ENCODE peak calls at places on chromosome 21, in nine cellular contexts. I is OCI-LY7; D is endodermal cell; A is GM12878; C is PC-3; O is CD8-positive, alpha-beta T cell; X is lower lobe of right lung; V is NB4; L is HAP-1. N is an unnamed sample.

GRCh38 chr21:31879251-31879650 is 6.4 kb downstream of the HUNK start:
- DNase-seq in I (no peak), D (no peak), A (no peak), C (no peak), O (no peak), X (no peak), V (no peak), L (no peak), N (no peak)

GRCh38 chr21:15005391-15005790 is 59.4 kb downstream of the NRIP1 start:
- DNase-seq in I (no peak), D (peak), A (no peak), C (no peak), O (peak), X (no peak), V (no peak), L (peak), N (no peak)

GRCh38 chr21:32378956-32379355 is 13.9 kb downstream of the URB1 start:
- DNase-seq in I (no peak), D (no peak), A (no peak), C (no peak), O (no peak), X (no peak), V (no peak), L (no peak), N (no peak)

GRCh38 chr21:29145354-29145782 is 14.9 kb downstream of the MAP3K7CL start:
- DNase-seq in I (no peak), D (no peak), A (no peak), C (peak), O (no peak), X (no peak), V (no peak), L (no peak), N (peak)

GRCh38 chr21:31366825-31367224 is 22.8 kb upstream of the TIAM1 start:
- DNase-seq in I (no peak), D (no peak), A (no peak), C (peak), O (no peak), X (no peak), V (no peak), L (no peak), N (no peak)

GRCh38 chr21:40511976-40512375 is 335.0 kb downstream of the DSCAM start:
- DNase-seq in I (no peak), D (no peak), A (no peak), C (peak), O (no peak), X (no peak), V (no peak), L (no peak), N (no peak)

GRCh38 chr21:20720623-20721022 is 277.6 kb upstream of the NCAM2 start:
- DNase-seq in I (no peak), D (no peak), A (no peak), C (peak), O (no peak), X (no peak), V (no peak), L (no peak), N (no peak)

GRCh38 chr21:35428489-35428888 is 379.4 kb upstream of the RUNX1 start:
- DNase-seq in I (no peak), D (peak), A (no peak), C (no peak), O (peak), X (peak), V (no peak), L (no peak), N (no peak)

GRCh38 chr21:28663111-28663693 is 329.5 kb downstream of the LTN1 start:
- DNase-seq in I (no peak), D (no peak), A (no peak), C (no peak), O (no peak), X (no peak), V (no peak), L (no peak), N (no peak)

GRCh38 chr21:17889171-17889570 is 70.0 kb upstream of the C21orf91 start:
- DNase-seq in I (no peak), D (no peak), A (no peak), C (no peak), O (no peak), X (no peak), V (no peak), L (no peak), N (no peak)

GRCh38 chr21:29334717-29335428 is 36.2 kb downstream of the BACH1 start:
- DNase-seq in I (no peak), D (no peak), A (no peak), C (no peak), O (no peak), X (no peak), V (peak), L (no peak), N (no peak)

GRCh38 chr21:28747464-28747863 is 245.2 kb downstream of the LTN1 start:
- DNase-seq in I (no peak), D (no peak), A (no peak), C (no peak), O (no peak), X (no peak), V (no peak), L (no peak), N (no peak)

GRCh38 chr21:35479529-35479928 is 430.4 kb upstream of the RUNX1 start:
- DNase-seq in I (no peak), D (no peak), A (no peak), C (no peak), O (no peak), X (no peak), V (no peak), L (no peak), N (no peak)

GRCh38 chr21:16194851-16195251 is 465.1 kb downstream of the USP25 start:
- DNase-seq in I (no peak), D (no peak), A (no peak), C (no peak), O (no peak), X (no peak), V (no peak), L (peak), N (no peak)

GRCh38 chr21:31576428-31576827 is 83.1 kb upstream of the SOD1 start:
- DNase-seq in I (no peak), D (no peak), A (no peak), C (peak), O (no peak), X (no peak), V (no peak), L (no peak), N (no peak)

GRCh38 chr21:16071761-16072160 is 342.0 kb downstream of the USP25 start:
- DNase-seq in I (no peak), D (no peak), A (no peak), C (no peak), O (no peak), X (no peak), V (no peak), L (peak), N (no peak)

GRCh38 chr21:28235169-28235892 is 757.3 kb downstream of the LTN1 start:
- DNase-seq in I (no peak), D (peak), A (no peak), C (no peak), O (no peak), X (peak), V (peak), L (no peak), N (no peak)

GRCh38 chr21:31609081-31609480 is 50.4 kb upstream of the SOD1 start:
- DNase-seq in I (peak), D (no peak), A (no peak), C (no peak), O (no peak), X (no peak), V (peak), L (no peak), N (no peak)

GRCh38 chr21:17454315-17455027 is 58.4 kb upstream of the CXADR start:
- DNase-seq in I (peak), D (peak), A (no peak), C (peak), O (no peak), X (no peak), V (peak), L (peak), N (peak)

GRCh38 chr21:16169102-16169511 is 439.3 kb downstream of the USP25 start:
- DNase-seq in I (no peak), D (no peak), A (no peak), C (no peak), O (no peak), X (no peak), V (no peak), L (no peak), N (peak)

GRCh38 chr21:16193758-16194606 is 464.2 kb downstream of the USP25 start:
- DNase-seq in I (peak), D (peak), A (no peak), C (peak), O (no peak), X (peak), V (peak), L (peak), N (no peak)

GRCh38 chr21:35984654-35985366 is 75.5 kb downstream of the SETD4 start:
- DNase-seq in I (no peak), D (no peak), A (no peak), C (peak), O (no peak), X (no peak), V (no peak), L (no peak), N (no peak)

GRCh38 chr21:32978346-32979270 is 47.1 kb upstream of the OLIG2 start:
- DNase-seq in I (no peak), D (no peak), A (no peak), C (no peak), O (no peak), X (no peak), V (no peak), L (no peak), N (no peak)

GRCh38 chr21:18443686-18444085 is 40.1 kb upstream of the TMPRSS15 start:
- DNase-seq in I (peak), D (no peak), A (no peak), C (no peak), O (no peak), X (no peak), V (no peak), L (no peak), N (no peak)

GRCh38 chr21:26686278-26686677 is 113.2 kb upstream of the CYYR1 start:
- DNase-seq in I (peak), D (peak), A (no peak), C (peak), O (no peak), X (no peak), V (peak), L (peak), N (no peak)

GRCh38 chr21:21210552-21210951 is 212.3 kb downstream of the NCAM2 start:
- DNase-seq in I (no peak), D (no peak), A (no peak), C (no peak), O (no peak), X (no peak), V (no peak), L (no peak), N (no peak)

GRCh38 chr21:26850116-26850643 is 5.0 kb upstream of the ADAMTS1 start:
- DNase-seq in I (peak), D (no peak), A (peak), C (peak), O (no peak), X (no peak), V (peak), L (no peak), N (no peak)

GRCh38 chr21:31410763-31411278 is 66.8 kb upstream of the TIAM1 start:
- DNase-seq in I (peak), D (no peak), A (no peak), C (no peak), O (peak), X (no peak), V (no peak), L (no peak), N (no peak)

GRCh38 chr21:28781602-28782274 is 210.9 kb downstream of the LTN1 start:
- DNase-seq in I (peak), D (no peak), A (no peak), C (peak), O (no peak), X (no peak), V (peak), L (peak), N (no peak)

DNA sequence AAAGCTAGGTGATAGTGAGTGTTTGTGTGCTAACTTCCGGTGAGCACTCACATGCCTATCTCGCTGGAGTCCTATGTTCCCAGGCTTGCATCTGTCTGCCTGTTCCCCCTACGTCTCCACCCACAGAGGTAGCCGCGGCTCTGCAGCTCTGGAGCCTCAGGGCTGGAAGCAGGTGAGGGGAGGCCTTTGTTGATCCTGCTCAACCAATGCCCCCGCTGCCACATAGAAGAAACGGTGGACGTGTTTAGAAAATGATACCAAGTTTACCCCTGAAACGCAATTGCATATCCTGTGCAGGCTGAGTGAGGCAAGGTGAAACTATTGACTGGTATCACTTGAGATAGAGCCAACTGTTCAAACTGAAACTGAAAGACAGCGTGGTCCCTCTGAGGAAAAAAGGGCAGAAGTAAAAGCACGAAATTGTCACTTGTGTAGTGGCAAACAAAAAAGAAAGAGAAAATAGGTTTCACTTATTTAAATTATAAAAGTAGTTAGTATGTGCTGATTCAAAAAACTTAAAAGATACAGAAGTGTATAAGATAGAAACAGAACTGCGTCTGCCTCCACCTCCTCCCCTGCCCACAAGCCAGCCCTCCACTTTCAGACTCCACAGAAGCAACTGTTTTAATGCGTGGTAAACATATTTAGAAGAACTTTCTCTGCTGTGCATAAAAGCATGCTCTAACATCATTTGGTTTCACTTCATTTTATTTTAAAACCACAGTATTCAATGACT is 38.6 kb upstream of the ETS2 start:
- DNase-seq in I (peak), D (no peak), A (peak), C (no peak), O (peak), X (peak), V (no peak), L (no peak), N (no peak)
- H3K4me3 ChIP-seq in I (peak), D (no peak), A (peak), C (no peak), O (peak), X (peak), V (no peak), L (no peak), N (peak)

DNA sequence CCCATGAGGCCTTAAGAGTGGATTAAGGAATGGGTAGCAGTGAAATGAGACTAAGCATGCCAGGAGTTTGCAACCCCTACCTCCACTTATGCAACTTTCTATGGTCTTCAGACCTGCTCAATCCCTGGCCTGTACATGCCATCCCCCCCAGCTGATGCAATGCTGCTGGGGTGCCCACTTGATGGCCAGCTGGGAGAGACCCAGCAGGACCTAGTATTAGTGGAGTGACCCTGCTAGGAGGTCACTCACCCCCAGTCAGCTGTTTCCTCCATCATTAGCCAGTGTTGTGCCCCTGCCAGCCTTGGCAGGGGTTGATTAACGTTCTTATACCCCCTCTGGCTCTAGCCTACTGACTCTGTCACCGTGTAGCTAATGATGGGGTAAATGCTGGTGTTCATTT is 236.6 kb downstream of the DYRK1A start:
- DNase-seq in I (no peak), D (no peak), A (no peak), C (no peak), O (no peak), X (no peak), V (no peak), L (no peak), N (no peak)
- H3K4me3 ChIP-seq in I (no peak), D (no peak), A (no peak), C (no peak), O (no peak), X (no peak), V (no peak), L (no peak), N (no peak)

GRCh38 chr21:41751621-41752020 is 15.2 kb downstream of the RIPK4 start:
- DNase-seq in I (no peak), D (no peak), A (no peak), C (peak), O (no peak), X (peak), V (no peak), L (no peak), N (no peak)
- H3K4me3 ChIP-seq in I (no peak), D (no peak), A (no peak), C (no peak), O (no peak), X (no peak), V (no peak), L (no peak), N (no peak)

GRCh38 chr21:45187646-45188045 is 100.0 kb downstream of the POFUT2 start:
- DNase-seq in I (peak), D (no peak), A (no peak), C (no peak), O (no peak), X (no peak), V (no peak), L (no peak), N (no peak)
- H3K4me3 ChIP-seq in I (no peak), D (peak), A (no peak), C (no peak), O (no peak), X (no peak), V (no peak), L (no peak), N (no peak)

GRCh38 chr21:45643021-45643980 is at the start of gene PCBP3:
- DNase-seq in I (peak), D (peak), A (peak), C (peak), O (peak), X (peak), V (peak), L (peak), N (peak)
- H3K4me3 ChIP-seq in I (peak), D (peak), A (peak), C (peak), O (no peak), X (peak), V (peak), L (peak), N (peak)

DNA sequence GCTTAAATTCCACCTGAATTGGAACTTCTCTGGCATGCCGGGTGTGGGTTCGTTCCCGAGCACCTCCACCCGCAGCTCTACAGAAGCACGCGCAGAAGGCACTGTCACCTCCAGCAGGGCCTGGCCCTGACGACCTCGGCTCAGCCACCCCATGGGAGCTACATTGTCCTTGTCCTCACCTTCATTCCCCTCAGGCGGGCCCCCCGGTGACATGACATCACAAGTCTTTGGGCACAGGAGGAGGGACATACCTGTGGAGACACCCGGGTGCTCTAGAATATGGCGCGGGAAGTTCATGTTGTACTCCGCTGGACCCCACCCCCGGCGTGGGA is 37.4 kb downstream of the UMODL1 start:
- DNase-seq in I (no peak), D (no peak), A (no peak), C (no peak), O (no peak), X (peak), V (no peak), L (no peak), N (no peak)
- H3K4me3 ChIP-seq in I (peak), D (no peak), A (no peak), C (no peak), O (peak), X (peak), V (no peak), L (no peak), N (no peak)

GRCh38 chr21:44370027-44370735 is 16.8 kb downstream of the TRPM2 start:
- DNase-seq in I (no peak), D (peak), A (no peak), C (peak), O (no peak), X (no peak), V (no peak), L (no peak), N (no peak)
- H3K4me3 ChIP-seq in I (no peak), D (no peak), A (no peak), C (peak), O (no peak), X (no peak), V (no peak), L (no peak), N (peak)

GRCh38 chr21:25660233-25660632 is 21.2 kb downstream of the JAM2 start:
- DNase-seq in I (no peak), D (no peak), A (no peak), C (no peak), O (no peak), X (no peak), V (no peak), L (peak), N (peak)

GRCh38 chr21:25657140-25657539 is 18.1 kb downstream of the JAM2 start:
- DNase-seq in I (no peak), D (no peak), A (no peak), C (peak), O (no peak), X (no peak), V (no peak), L (no peak), N (no peak)

DNA sequence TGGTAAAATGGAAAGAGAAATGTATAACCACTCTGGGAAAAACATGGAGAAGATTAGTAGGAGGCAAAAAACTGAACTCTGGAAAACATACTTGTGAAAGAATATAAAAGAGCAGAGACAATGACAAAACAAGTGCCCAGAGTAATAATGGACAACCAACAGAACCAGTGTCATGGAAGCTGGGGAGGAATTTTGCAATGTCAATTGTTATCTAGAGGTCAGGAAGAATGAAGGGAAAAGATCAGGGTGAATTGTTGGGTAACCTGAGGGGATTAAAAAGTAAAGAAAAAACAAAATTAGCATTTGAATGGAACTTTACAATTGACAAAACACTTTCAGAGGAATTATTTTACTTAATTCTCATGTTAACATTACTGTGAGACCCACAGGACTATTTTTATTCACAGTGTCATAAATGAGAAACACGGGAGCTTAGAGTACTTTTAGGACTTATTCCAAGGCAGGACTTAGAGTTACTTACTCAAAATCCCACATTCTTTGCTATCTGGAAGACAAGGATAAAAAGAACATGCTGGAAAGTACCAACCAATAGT is 19.4 kb downstream of the JAM2 start:
- DNase-seq in I (no peak), D (no peak), A (no peak), C (no peak), O (no peak), X (no peak), V (no peak), L (peak), N (no peak)
- H3K4me3 ChIP-seq in I (no peak), D (no peak), A (no peak), C (no peak), O (no peak), X (no peak), V (no peak), L (no peak), N (no peak)

GRCh38 chr21:34073749-34074282 is 438 bp downstream of the MRPS6 start:
- DNase-seq in I (peak), D (peak), A (no peak), C (peak), O (peak), X (peak), V (peak), L (peak), N (no peak)

GRCh38 chr21:34074283-34075098 is 1.1 kb downstream of the MRPS6 start:
- DNase-seq in I (peak), D (peak), A (no peak), C (peak), O (peak), X (no peak), V (no peak), L (peak), N (no peak)

GRCh38 chr21:34075099-34075425 is 1.7 kb downstream of the MRPS6 start:
- DNase-seq in I (no peak), D (no peak), A (no peak), C (no peak), O (no peak), X (no peak), V (no peak), L (no peak), N (no peak)

GRCh38 chr21:34076835-34077234 is 3.5 kb downstream of the MRPS6 start:
- DNase-seq in I (no peak), D (no peak), A (no peak), C (no peak), O (no peak), X (no peak), V (no peak), L (no peak), N (no peak)

DNA sequence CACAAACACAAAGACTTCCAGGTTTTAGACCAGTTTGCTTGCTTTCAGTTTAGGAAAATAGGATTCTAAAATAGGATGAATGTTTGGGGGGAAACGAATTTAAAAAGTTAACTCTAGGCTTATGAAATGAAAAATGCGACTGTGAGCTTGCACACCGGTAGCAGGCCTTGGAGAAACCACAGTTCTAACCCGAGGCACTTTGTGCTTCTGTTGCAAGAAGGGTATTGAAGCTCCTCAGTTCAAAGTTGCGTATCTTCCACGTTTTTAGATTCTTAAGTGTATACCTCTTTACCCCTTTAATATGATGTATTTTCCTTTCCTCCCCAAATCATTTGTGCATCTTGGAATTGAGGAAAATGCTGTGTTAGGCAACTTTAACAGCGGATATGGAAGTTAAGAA is 2.4 kb downstream of the MRPS6 start:
- DNase-seq in I (no peak), D (no peak), A (no peak), C (no peak), O (no peak), X (no peak), V (peak), L (no peak), N (peak)
- H3K4me3 ChIP-seq in I (peak), D (peak), A (peak), C (peak), O (no peak), X (peak), V (peak), L (peak), N (peak)